ENCODE peak calls at places on chromosomes 16 and 17, in five cellular contexts. H is psoas muscle, O is endodermal cell, A is SK-N-SH, P is mucosa of descending colon. W is an unnamed sample. For H3K4me1, the result is how much of the 10 kb centered on the place peaks cover.

GRCh38 chr16:31371008-31371407 is 16.0 kb downstream of the ITGAX start:
- DNase-seq in H (no peak), O (no peak), A (no peak), P (no peak), W (no peak)

GRCh38 chr17:80025796-80026195 is 9.9 kb downstream of the TBC1D16 start:
- DNase-seq in H (no peak), O (no peak), A (no peak), P (no peak), W (no peak)

GRCh38 chr16:58280846-58281301 is 14.0 kb downstream of the PRSS54 start:
- DNase-seq in H (no peak), O (no peak), A (no peak), P (no peak), W (no peak)

GRCh38 chr16:27303256-27304100 is 10.3 kb upstream of the IL4R start:
- DNase-seq in H (no peak), O (peak), A (no peak), P (no peak), W (no peak)

GRCh38 chr16:88923926-88924833 is 52.8 kb downstream of the CBFA2T3 start:
- DNase-seq in H (no peak), O (peak), A (no peak), P (no peak), W (no peak)

GRCh38 chr17:42342242-42343008 is 45.8 kb downstream of the STAT3 start:
- DNase-seq in H (no peak), O (no peak), A (no peak), P (no peak), W (no peak)

GRCh38 chr17:68302066-68302564 is 10.8 kb downstream of the ARSG start:
- DNase-seq in H (no peak), O (no peak), A (peak), P (no peak), W (no peak)

GRCh38 chr16:51756447-51757123 is 605.5 kb upstream of the SALL1 start:
- DNase-seq in H (no peak), O (peak), A (no peak), P (no peak), W (no peak)

GRCh38 chr17:55093358-55093757 is 124.8 kb downstream of the STXBP4 start:
- DNase-seq in H (no peak), O (no peak), A (no peak), P (no peak), W (no peak)

GRCh38 chr16:48497932-48498760 is 111.8 kb downstream of the N4BP1 start:
- DNase-seq in H (no peak), O (no peak), A (no peak), P (no peak), W (no peak)

GRCh38 chr17:68011199-68011665 is 15.0 kb upstream of the C17orf58 start:
- DNase-seq in H (peak), O (peak), A (peak), P (peak), W (peak)

GRCh38 chr17:49214665-49215360 is 4.3 kb downstream of the ABI3 start:
- DNase-seq in H (no peak), O (no peak), A (peak), P (no peak), W (no peak)

GRCh38 chr17:67646472-67646871 is 71.3 kb upstream of the NOL11 start:
- DNase-seq in H (no peak), O (no peak), A (no peak), P (no peak), W (no peak)

GRCh38 chr16:71917900-71918299 is 22.6 kb downstream of the IST1 start:
- DNase-seq in H (no peak), O (no peak), A (no peak), P (no peak), W (no peak)

GRCh38 chr17:9606453-9606852 is 30.0 kb downstream of the CFAP52 start:
- DNase-seq in H (no peak), O (no peak), A (no peak), P (no peak), W (no peak)
- TF ChIP-seq CTCF in H (no peak), O (no peak), A (no peak), P (no peak), W (no peak)

GRCh38 chr16:85994492-85995433 is 95.8 kb downstream of the IRF8 start:
- DNase-seq in H (no peak), O (peak), A (no peak), P (no peak), W (no peak)

GRCh38 chr16:85995591-85996461 is 96.9 kb downstream of the IRF8 start:
- DNase-seq in H (no peak), O (peak), A (no peak), P (no peak), W (no peak)

GRCh38 chr16:85998868-85999729 is 100.1 kb downstream of the IRF8 start:
- DNase-seq in H (no peak), O (peak), A (no peak), P (no peak), W (no peak)

GRCh38 chr16:85998178-85998867 is 99.4 kb downstream of the IRF8 start:
- DNase-seq in H (no peak), O (peak), A (no peak), P (no peak), W (no peak)

DNA sequence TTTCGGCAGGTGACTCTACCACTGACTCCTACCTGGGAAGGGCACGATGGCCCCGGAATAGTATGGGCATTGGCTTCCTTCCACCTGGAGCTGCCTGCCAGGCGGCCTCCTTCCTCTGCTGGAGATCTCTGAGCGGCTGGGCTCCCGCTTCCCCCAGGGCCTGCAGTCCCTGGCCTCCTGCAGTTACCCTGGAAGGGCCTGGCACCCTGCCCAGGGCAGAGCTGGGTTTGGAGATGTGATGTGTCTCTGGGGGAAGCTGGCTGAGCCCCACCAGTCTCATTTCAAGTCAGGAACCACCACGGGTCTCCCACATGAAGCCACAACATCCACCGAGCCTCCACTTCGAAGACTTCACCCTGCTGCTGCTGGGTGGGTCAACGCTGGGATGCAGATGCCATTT is 97.9 kb downstream of the IRF8 start:
- DNase-seq in H (no peak), O (peak), A (no peak), P (no peak), W (no peak)
- H3K4me1 ChIP-seq in H (under half), O (under half), A (under half), P (under half), W (under half)

DNA sequence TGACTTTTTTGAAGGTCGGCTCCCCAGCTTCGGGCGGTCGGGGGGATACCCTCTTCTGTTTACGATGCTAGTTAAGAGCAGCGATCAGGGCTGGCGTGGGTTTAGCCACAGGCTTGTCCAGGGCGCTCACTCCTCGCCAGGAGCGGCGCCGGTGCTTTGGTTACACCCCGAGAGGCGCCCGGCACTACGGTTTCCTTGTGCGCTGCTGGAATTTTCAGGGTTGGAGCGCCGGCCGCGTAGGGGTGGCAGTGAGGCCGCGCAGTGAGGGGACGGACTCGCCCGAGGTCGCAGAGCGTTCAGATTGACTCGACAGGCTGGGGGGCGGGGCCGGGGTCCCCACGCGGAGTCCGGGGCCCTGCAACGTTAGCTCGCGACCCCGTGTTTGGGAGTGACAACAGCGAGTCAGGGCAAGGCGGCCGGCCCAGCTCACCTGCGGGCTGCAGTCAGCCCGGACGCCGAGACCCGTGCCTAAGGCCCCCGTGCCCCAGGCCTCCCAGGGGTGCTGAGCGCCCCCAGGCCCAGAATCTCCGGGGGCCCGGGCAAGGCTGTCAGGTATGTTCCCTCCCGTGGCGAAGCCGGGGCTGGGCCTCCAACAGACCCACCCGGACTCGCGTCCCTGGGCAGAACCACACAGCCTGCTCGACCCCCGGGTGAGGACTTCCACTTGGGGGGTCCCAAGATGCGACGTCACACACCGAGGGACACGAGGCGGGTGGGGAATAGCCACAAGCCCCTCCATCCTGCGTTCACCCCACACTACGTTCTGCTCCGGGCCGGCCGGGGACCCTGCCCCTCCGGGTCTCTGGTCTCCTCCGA is 1.3 kb upstream of the ACTG1 start:
- DNase-seq in H (peak), O (peak), A (no peak), P (peak), W (peak)
- TF ChIP-seq CTCF in H (no peak), O (no peak), A (no peak), P (no peak), W (no peak)

GRCh38 chr17:27533068-27533397 is 76.8 kb downstream of the KSR1 start:
- DNase-seq in H (no peak), O (no peak), A (no peak), P (no peak), W (no peak)

GRCh38 chr17:27535178-27535928 is 79.1 kb downstream of the KSR1 start:
- DNase-seq in H (no peak), O (peak), A (no peak), P (no peak), W (no peak)

GRCh38 chr17:27532269-27533067 is 76.2 kb downstream of the KSR1 start:
- DNase-seq in H (peak), O (no peak), A (no peak), P (peak), W (peak)

GRCh38 chr17:27535975-27536374 is 79.7 kb downstream of the KSR1 start:
- DNase-seq in H (no peak), O (no peak), A (no peak), P (no peak), W (no peak)

DNA sequence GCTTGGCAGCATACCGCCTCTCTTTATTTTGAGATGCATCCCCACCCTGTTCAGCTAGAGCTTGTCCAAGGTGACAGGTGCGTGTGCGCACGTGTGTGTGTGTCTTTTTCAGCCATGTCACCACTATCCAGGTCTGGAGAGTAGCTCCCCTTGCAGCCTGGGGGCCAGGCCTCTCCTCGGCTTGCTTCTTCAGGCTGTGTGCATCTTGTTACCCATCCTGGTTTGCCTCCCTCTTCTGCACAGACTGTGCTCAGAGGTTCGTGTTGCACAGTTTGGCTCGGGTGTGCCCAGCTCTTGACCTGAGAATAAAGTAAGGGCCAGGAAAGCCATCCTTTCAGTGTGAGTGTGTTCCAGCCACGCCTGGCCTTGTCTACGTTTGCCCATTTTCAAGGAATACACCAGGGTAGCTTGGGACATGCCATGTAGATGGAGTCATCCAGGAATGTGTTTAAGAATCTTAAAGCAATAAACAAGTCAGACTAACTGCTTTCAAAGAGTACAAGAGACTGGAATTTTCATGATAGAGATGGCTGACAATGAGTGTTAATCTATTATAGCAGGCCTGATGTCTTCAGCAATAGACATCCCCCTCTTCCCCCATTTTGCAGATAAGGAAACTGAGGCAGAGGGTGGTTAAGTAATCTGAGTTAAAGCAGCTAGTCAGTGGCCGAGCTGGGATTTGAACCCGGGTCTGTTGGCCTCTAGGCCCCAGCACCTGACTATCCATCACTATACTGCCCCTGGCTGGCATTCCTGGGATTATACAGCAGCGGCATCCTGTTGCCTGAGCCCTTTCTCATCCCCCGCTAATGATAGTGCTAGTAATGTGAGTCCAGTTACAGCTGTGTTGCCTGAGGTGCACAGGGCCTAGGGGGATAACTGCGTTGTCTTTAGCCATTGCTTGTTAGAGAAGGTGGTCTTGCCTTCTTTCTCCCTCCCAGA is 77.9 kb downstream of the KSR1 start:
- DNase-seq in H (no peak), O (peak), A (no peak), P (no peak), W (no peak)
- H3K4me1 ChIP-seq in H (under half), O (under half), A (under half), P (under half), W (under half)

GRCh38 chr17:65219124-65219523 is 82.0 kb downstream of the RGS9 start:
- DNase-seq in H (no peak), O (no peak), A (no peak), P (no peak), W (no peak)
- TF ChIP-seq CTCF in H (no peak), O (peak), A (peak), P (no peak), W (no peak)

GRCh38 chr16:85620403-85620802 is 7.3 kb downstream of the GSE1 start:
- DNase-seq in H (no peak), O (no peak), A (no peak), P (no peak), W (no peak)
- H3K4me1 ChIP-seq in H (half or more), O (under half), A (under half), P (half or more), W (under half)

W was measured in lung.